ENCODE peak calls at places on chromosomes 4 and X, in ten cellular contexts. S is ascending aorta; Z is heart left ventricle; T is HepG2; U is lung; P is mesendoderm; Q is CD4-positive, alpha-beta memory T cell; V is psoas muscle; I is upper lobe of right lung; H is WERI-Rb-1. F is an unnamed sample.

GRCh38 chr4:143587703-143588102 is 74.2 kb downstream of the SMARCA5 start:
- DNase-seq in H (peak; percentile 48), I (no peak), Q (no peak), P (peak; percentile 13), Z (no peak), V (no peak), S (no peak), T (no peak), U (no peak), F (no peak)

GRCh38 chrX:75968293-75968692 is 183.2 kb upstream of the MAGEE2 start:
- DNase-seq in T (peak; percentile 3), S (no peak), V (no peak), H (peak; percentile 11), Q (no peak), P (peak; percentile 39), I (no peak), U (no peak), Z (no peak), F (no peak)

GRCh38 chrX:122625821-122626220 is 558.3 kb upstream of the GRIA3 start:
- DNase-seq in Q (no peak), H (no peak), V (no peak), T (no peak), Z (no peak), P (no peak), S (no peak), U (no peak), I (no peak), F (no peak)

GRCh38 chrX:56343231-56343630 is 111.1 kb downstream of the KLF8 start:
- DNase-seq in Q (no peak), H (no peak), Z (no peak), V (no peak), I (no peak), T (no peak), S (no peak), U (no peak), P (peak; percentile 0), F (no peak)

GRCh38 chr4:177492022-177492421 is 49.8 kb upstream of the AGA start:
- DNase-seq in Q (no peak), Z (no peak), H (no peak), S (no peak), U (no peak), I (no peak), T (no peak), P (no peak), V (no peak), F (no peak)

GRCh38 chr4:35963383-35963782 is 280.9 kb downstream of the ARAP2 start:
- DNase-seq in U (no peak), I (no peak), V (no peak), P (no peak), Q (no peak), S (no peak), T (no peak), Z (no peak), H (no peak), F (no peak)

GRCh38 chrX:148601034-148601433 is 100.6 kb downstream of the AFF2 start:
- DNase-seq in P (peak; percentile 17), V (no peak), Q (no peak), Z (no peak), I (no peak), S (no peak), U (no peak), H (no peak), T (no peak), F (no peak)

GRCh38 chr4:150906987-150907633 is 108.0 kb downstream of the LRBA start:
- DNase-seq in S (no peak), H (no peak), Z (peak; percentile 8), T (no peak), P (peak; percentile 61), Q (no peak), I (no peak), V (no peak), U (no peak), F (no peak)

GRCh38 chr4:48799157-48799556 is 19.1 kb upstream of the FRYL start:
- DNase-seq in H (no peak), S (no peak), T (no peak), V (no peak), P (no peak), U (no peak), I (no peak), Z (no peak), Q (no peak), F (no peak)

GRCh38 chrX:13939741-13940597 is 89.7 kb downstream of the GEMIN8 start:
- DNase-seq in I (no peak), V (no peak), T (no peak), S (no peak), P (peak; percentile 72), H (no peak), Z (no peak), Q (no peak), U (no peak), F (no peak)

GRCh38 chrX:107825698-107826285 is at the start of gene MID2:
- DNase-seq in S (no peak), I (peak; percentile 78), V (peak; percentile 54), T (no peak), Q (peak; percentile 56), P (peak; percentile 77), H (peak; percentile 25), U (peak; percentile 42), Z (peak; percentile 39), F (peak; percentile 0)

GRCh38 chrX:120090208-120090607 is 12.7 kb upstream of the RHOXF2B start:
- DNase-seq in I (no peak), Q (no peak), P (peak; percentile 57), H (no peak), T (peak; percentile 0), S (no peak), Z (no peak), V (no peak), U (no peak), F (no peak)

GRCh38 chr4:4226606-4227438 is at the start of gene OTOP1:
- DNase-seq in P (no peak), V (no peak), Q (no peak), S (no peak), Z (no peak), I (no peak), U (no peak), H (no peak), T (no peak), F (no peak)

GRCh38 chr4:25107827-25108516 is 52.3 kb downstream of the SEPSECS start:
- DNase-seq in U (no peak), V (no peak), Z (peak; percentile 55), T (peak; percentile 13), I (no peak), P (no peak), S (no peak), Q (no peak), H (no peak), F (no peak)

GRCh38 chr4:175376287-175376977 is 435.6 kb downstream of the GPM6A start:
- DNase-seq in Q (no peak), H (no peak), P (peak; percentile 19), Z (no peak), I (no peak), T (no peak), S (no peak), V (no peak), U (no peak), F (no peak)

GRCh38 chrX:16587776-16588175 is 62.2 kb upstream of the S100G start:
- DNase-seq in Q (no peak), Z (no peak), V (no peak), U (no peak), I (no peak), H (no peak), T (no peak), S (no peak), P (no peak), F (no peak)

GRCh38 chrX:17081969-17082368 is 135.5 kb downstream of the REPS2 start:
- DNase-seq in H (no peak), V (no peak), Q (no peak), T (no peak), Z (no peak), P (peak; percentile 11), U (no peak), S (no peak), I (no peak), F (peak; percentile 6)

GRCh38 chr4:10032625-10033024 is 11.3 kb upstream of the SLC2A9 start:
- DNase-seq in I (no peak), V (no peak), Q (no peak), P (no peak), Z (no peak), H (no peak), S (no peak), U (no peak), T (peak; percentile 73), F (no peak)
- H3K27ac ChIP-seq in I (no peak overlapping the region), V (peak overlapping the region; percentile 78), Q (no peak overlapping the region), P (no peak overlapping the region), Z (no peak overlapping the region), H (no peak overlapping the region), S (peak overlapping the region; percentile 19), U (peak overlapping the region; percentile 13), T (no peak overlapping the region), F (no peak overlapping the region)

DNA sequence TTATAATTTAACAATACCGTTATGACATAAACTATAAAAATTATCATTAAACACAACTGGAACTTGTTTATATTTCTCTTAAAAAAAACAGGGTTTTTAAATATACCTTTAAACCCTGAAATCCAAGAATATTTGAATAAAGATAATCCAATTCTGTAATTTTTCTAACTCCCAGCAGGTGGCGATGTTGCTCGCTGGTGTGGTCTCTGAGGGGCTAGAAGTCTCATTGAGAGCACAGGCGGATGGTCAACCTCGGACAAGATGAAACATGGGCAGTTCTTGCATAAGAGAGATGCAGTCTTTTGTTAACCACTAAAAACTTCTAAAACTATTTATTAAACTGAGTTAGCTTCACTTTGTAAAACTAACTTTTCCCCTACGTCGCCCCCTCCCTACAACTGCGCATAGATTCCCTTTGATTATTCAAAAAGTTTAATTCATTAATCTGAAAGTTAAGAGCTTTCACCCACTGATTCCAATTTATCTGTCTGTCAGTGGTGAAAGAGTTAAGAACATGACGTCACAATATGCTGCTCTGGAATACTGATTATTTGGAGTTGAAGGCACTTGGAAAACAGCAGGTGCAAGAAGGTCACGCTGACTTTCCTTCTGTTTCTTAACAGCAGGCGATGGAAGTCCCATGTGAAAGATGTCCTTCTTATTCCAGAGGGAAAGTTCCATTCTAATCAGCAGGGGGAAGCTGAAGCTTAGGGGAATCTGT is 29.5 kb downstream of the DMP1 start:
- DNase-seq in Q (peak; percentile 3), P (peak; percentile 86), V (peak; percentile 53), H (peak; percentile 44), Z (peak; percentile 66), S (no peak), I (no peak), T (peak; percentile 48), U (no peak), F (peak; percentile 23)
- H3K27ac ChIP-seq in Q (no peak overlapping the region), P (no peak overlapping the region), V (no peak overlapping the region), H (no peak overlapping the region), Z (peak overlapping the region; percentile 18), S (no peak overlapping the region), I (no peak overlapping the region), T (no peak overlapping the region), U (no peak overlapping the region), F (peak overlapping the region; percentile 42)

DNA sequence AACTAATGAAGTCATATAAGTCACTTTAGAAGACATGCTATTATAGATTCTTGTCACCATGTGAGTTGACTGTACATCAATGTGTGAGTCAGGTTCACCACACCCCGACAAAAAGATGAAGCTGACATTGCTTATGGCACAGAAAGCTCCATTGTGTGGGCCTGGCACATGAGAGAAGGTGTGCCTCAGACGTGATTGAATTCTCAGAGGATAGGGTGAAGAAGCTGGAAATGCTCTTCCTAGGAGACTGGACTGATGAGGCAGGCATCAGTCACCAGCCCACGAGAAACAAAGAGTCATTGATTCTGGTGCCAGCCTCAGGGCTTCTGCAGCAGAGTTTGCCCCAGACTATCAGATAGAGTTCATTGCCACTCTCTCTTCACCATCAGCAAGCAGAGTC is 35.9 kb upstream of the LRAT start:
- DNase-seq in Q (no peak), V (no peak), S (no peak), P (no peak), I (no peak), Z (no peak), T (no peak), U (no peak), H (no peak), F (no peak)
- H3K27ac ChIP-seq in Q (no peak overlapping the region), V (no peak overlapping the region), S (no peak overlapping the region), P (no peak overlapping the region), I (no peak overlapping the region), Z (no peak overlapping the region), T (no peak overlapping the region), U (no peak overlapping the region), H (no peak overlapping the region), F (no peak overlapping the region)

GRCh38 chr4:152352645-152353116 is 183.2 kb downstream of the FBXW7 start:
- DNase-seq in T (peak; percentile 46), P (peak; percentile 67), I (no peak), Q (no peak), H (peak; percentile 87), U (peak; percentile 37), V (no peak), S (no peak), Z (peak; percentile 71), F (peak; percentile 17)
- H3K27ac ChIP-seq in T (no peak overlapping the region), P (no peak overlapping the region), I (no peak overlapping the region), Q (no peak overlapping the region), H (peak overlapping the region; percentile 76), U (peak overlapping the region; percentile 3), V (peak overlapping the region; percentile 50), S (peak overlapping the region; percentile 45), Z (peak overlapping the region; percentile 30), F (peak overlapping the region; percentile 27)